ENCODE peak calls at places on chromosomes 16 and 17, in nine cellular contexts. B is SK-N-SH; W is AG09309; G is CD8-positive, alpha-beta T cell; Z is A549; O is ovary; H is bronchial epithelial cell; Y is prostate gland; V is mesendoderm. S is an unnamed sample.

GRCh38 chr17:72407336-72408121 is 286.7 kb downstream of the SOX9 start:
- DNase-seq in O (peak; percentile 11), W (peak; percentile 93), V (peak; percentile 80), B (peak; percentile 89), H (peak; percentile 86), Z (peak; percentile 99), G (no peak), Y (peak; percentile 88), S (no peak)

GRCh38 chr16:22356930-22357634 is 17.3 kb downstream of the CDR2 start:
- DNase-seq in O (no peak), Z (no peak), H (no peak), W (no peak), V (no peak), B (no peak), Y (no peak), G (peak; percentile 11), S (no peak)

GRCh38 chr17:82674656-82675475 is 23.6 kb downstream of the RAB40B start:
- DNase-seq in B (no peak), O (no peak), G (no peak), Z (no peak), H (no peak), W (no peak), Y (no peak), V (no peak), S (no peak)

GRCh38 chr17:80491478-80492342 is 15.3 kb upstream of the NPTX1 start:
- DNase-seq in H (no peak), B (peak; percentile 91), Y (no peak), Z (no peak), G (no peak), W (no peak), V (peak; percentile 54), O (no peak), S (peak; percentile 60)

GRCh38 chr16:77618011-77618410 is 104.3 kb upstream of the NUDT7 start:
- DNase-seq in H (no peak), O (no peak), B (no peak), G (no peak), Y (no peak), Z (no peak), W (no peak), V (peak; percentile 2), S (no peak)

GRCh38 chr16:10256855-10257641 is 74.8 kb upstream of the GRIN2A start:
- DNase-seq in G (peak; percentile 44), W (no peak), B (peak; percentile 86), O (peak; percentile 9), Z (peak; percentile 56), Y (no peak), V (peak; percentile 62), H (peak; percentile 5), S (peak; percentile 29)

GRCh38 chr17:61755078-61755477 is 108.2 kb downstream of the BRIP1 start:
- DNase-seq in W (no peak), H (no peak), O (no peak), Y (no peak), V (no peak), B (no peak), G (no peak), Z (no peak), S (no peak)

GRCh38 chr17:34485999-34486398 is 93.4 kb upstream of the TMEM132E start:
- DNase-seq in H (peak; percentile 1), W (no peak), Y (no peak), B (no peak), G (no peak), Z (no peak), V (no peak), O (no peak), S (no peak)

GRCh38 chr17:57553991-57554825 is 190.9 kb downstream of the CCDC182 start:
- DNase-seq in Z (no peak), Y (no peak), B (peak; percentile 36), W (no peak), H (no peak), G (no peak), V (peak; percentile 95), O (peak; percentile 46), S (no peak)

GRCh38 chr16:10518479-10519041 is 61.8 kb downstream of the EMP2 start:
- DNase-seq in G (no peak), W (no peak), B (no peak), O (no peak), Y (no peak), Z (no peak), V (no peak), H (no peak), S (no peak)

GRCh38 chr17:4771519-4772234 is at the start of gene TM4SF5:
- DNase-seq in Z (no peak), O (no peak), G (no peak), H (no peak), B (peak; percentile 37), W (no peak), Y (no peak), V (no peak), S (no peak)

GRCh38 chr17:42680331-42680808 is 1.3 kb downstream of the CCR10 start:
- DNase-seq in B (no peak), O (no peak), H (no peak), G (no peak), V (peak; percentile 37), Z (no peak), W (no peak), Y (no peak), S (no peak)

GRCh38 chr17:7745748-7746470 is 28.4 kb downstream of the DNAH2 start:
- DNase-seq in H (peak; percentile 79), W (peak; percentile 84), Z (peak; percentile 75), B (no peak), G (no peak), O (peak; percentile 49), V (peak; percentile 53), Y (no peak), S (no peak)

GRCh38 chr16:1071561-1072225 is 854 bp upstream of the SSTR5 start:
- DNase-seq in B (no peak), Y (no peak), W (no peak), Z (no peak), G (no peak), V (no peak), O (no peak), H (no peak), S (peak; percentile 66)

GRCh38 chr17:6843241-6843890 is 11.8 kb upstream of the TEKT1 start:
- DNase-seq in Z (no peak), W (peak; percentile 13), H (peak; percentile 65), V (peak; percentile 53), G (no peak), Y (no peak), B (peak; percentile 26), O (no peak), S (no peak)

GRCh38 chr16:17078950-17079631 is 391.7 kb downstream of the XYLT1 start:
- DNase-seq in H (no peak), Y (no peak), W (no peak), B (peak; percentile 68), V (no peak), G (no peak), O (no peak), Z (no peak), S (no peak)

GRCh38 chr16:9258423-9259051 is 167.1 kb downstream of the HAPSTR1 start:
- DNase-seq in B (peak; percentile 63), Z (peak; percentile 54), O (no peak), Y (peak; percentile 7), V (peak; percentile 72), W (no peak), G (no peak), H (peak; percentile 9), S (no peak)

GRCh38 chr16:9259914-9260608 is 168.6 kb downstream of the HAPSTR1 start:
- DNase-seq in G (no peak), V (no peak), O (no peak), B (no peak), W (no peak), H (no peak), Y (peak; percentile 7), Z (no peak), S (no peak)

GRCh38 chr16:9254863-9255262 is 163.4 kb downstream of the HAPSTR1 start:
- DNase-seq in W (no peak), G (no peak), B (no peak), Y (no peak), O (no peak), Z (no peak), V (no peak), H (no peak), S (no peak)

GRCh38 chr16:9257843-9258242 is 166.4 kb downstream of the HAPSTR1 start:
- DNase-seq in H (no peak), Y (no peak), B (no peak), Z (no peak), G (no peak), W (no peak), V (no peak), O (no peak), S (no peak)

GRCh38 chr16:9256196-9256595 is 164.8 kb downstream of the HAPSTR1 start:
- DNase-seq in B (peak; percentile 34), V (peak; percentile 87), G (no peak), O (no peak), W (no peak), H (no peak), Y (no peak), Z (peak; percentile 31), S (peak; percentile 25)
- H3K4me3 ChIP-seq in B (no peak overlapping the region), V (no peak overlapping the region), G (no peak overlapping the region), O (no peak overlapping the region), W (no peak overlapping the region), H (no peak overlapping the region), Y (no peak overlapping the region), Z (no peak overlapping the region), S (no peak overlapping the region)

DNA sequence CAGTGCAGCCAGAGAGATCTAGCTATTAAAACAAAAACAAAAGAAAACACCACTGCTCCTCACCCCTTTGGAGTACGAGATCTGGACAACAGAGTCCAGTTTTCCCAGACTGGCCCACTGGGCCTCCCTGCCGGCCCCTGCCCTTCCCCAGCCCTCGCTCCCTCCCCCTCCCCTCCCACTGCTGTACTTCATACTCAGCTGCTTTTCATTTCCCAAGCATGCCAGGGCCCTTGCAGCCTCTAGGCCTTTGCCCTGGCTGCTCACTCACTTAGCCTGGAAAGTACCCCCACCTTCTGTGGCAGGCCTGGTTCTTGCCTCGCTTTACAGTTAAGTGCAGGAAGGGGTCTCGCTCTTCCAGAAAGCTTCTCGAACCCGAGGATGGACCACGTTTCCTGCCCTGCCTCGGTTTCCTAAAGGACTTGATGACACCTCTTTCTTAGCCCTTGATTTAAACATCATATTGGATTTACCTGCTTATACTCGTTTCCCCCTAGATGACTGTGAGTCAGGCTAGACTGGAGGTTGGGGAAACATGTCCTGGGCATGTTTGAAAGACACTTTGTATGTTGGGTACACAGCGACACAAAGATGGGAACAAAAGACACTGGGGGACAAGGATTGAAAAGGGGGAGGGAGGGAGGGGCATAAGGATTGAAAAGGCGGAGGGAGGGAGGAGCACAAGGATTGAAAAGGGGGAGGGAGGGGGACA is 30.1 kb downstream of the SDK2 start:
- DNase-seq in H (peak; percentile 88), Y (no peak), V (peak; percentile 76), W (no peak), Z (no peak), O (no peak), G (no peak), B (peak; percentile 89), S (no peak)
- H3K4me3 ChIP-seq in H (peak overlapping the region; percentile 18), Y (no peak overlapping the region), V (no peak overlapping the region), W (no peak overlapping the region), Z (no peak overlapping the region), O (no peak overlapping the region), G (no peak overlapping the region), B (no peak overlapping the region), S (no peak overlapping the region)

GRCh38 chr17:50864747-50865059 is 1.5 kb downstream of the TOB1 start:
- DNase-seq in Z (no peak), W (no peak), B (no peak), Y (no peak), G (no peak), V (no peak), H (no peak), O (no peak), S (no peak)
- H3K4me3 ChIP-seq in Z (peak overlapping the region; percentile 92), W (peak overlapping the region; percentile 57), B (peak overlapping the region; percentile 90), Y (peak overlapping the region; percentile 79), G (peak overlapping the region; percentile 64), V (peak overlapping the region; percentile 94), H (peak overlapping the region; percentile 97), O (peak overlapping the region; percentile 99), S (peak overlapping the region; percentile 94)

GRCh38 chr17:38741853-38742421 is 6.2 kb downstream of the PCGF2 start:
- DNase-seq in Y (peak; percentile 64), W (no peak), H (no peak), G (no peak), V (no peak), O (no peak), Z (no peak), B (peak; percentile 65), S (no peak)
- H3K4me3 ChIP-seq in Y (no peak overlapping the region), W (no peak overlapping the region), H (no peak overlapping the region), G (no peak overlapping the region), V (no peak overlapping the region), O (no peak overlapping the region), Z (no peak overlapping the region), B (peak overlapping the region; percentile 13), S (no peak overlapping the region)